ENCODE peak calls at places on chromosomes 11 and 22, in eight cellular contexts. F is stimulated activated CD4-positive, alpha-beta T cell treated with anti-CD3 and anti-CD28 coated beads, Interleukin-15, amount 100 ng/mL, for 24 hours; L is stimulated activated naive CD8-positive, alpha-beta T cell treated with anti-CD3 and anti-CD28 coated beads, Interleukin-15, Interleukin-2, amounts not matched to agents 100 U/mL and 50 U/mL, for 24 hours; S is tibial nerve; Z is ureter; J is stimulated activated naive CD4-positive, alpha-beta T cell; C is T follicular helper cell; V is HCT116. K is an unnamed sample.

GRCh38 chr22:17119481-17120202 is 1.5 kb downstream of the TMEM121B start:
- DNase-seq in F (peak; percentile 44), L (peak; percentile 40), S (no peak), Z (no peak), J (no peak), C (no peak), V (no peak), K (no peak)

GRCh38 chr22:47159592-47159991 is 397.1 kb downstream of the TBC1D22A start:
- DNase-seq in F (no peak), L (no peak), S (no peak), Z (no peak), J (no peak), C (no peak), V (no peak), K (no peak)

GRCh38 chr11:44949160-44950035 is 1.3 kb downstream of the TP53I11 start:
- DNase-seq in F (peak; percentile 45), L (peak; percentile 51), S (no peak), Z (no peak), J (no peak), C (no peak), V (no peak), K (peak; percentile 39)

GRCh38 chr22:37229012-37229804 is 14.9 kb downstream of the RAC2 start:
- DNase-seq in F (peak; percentile 58), L (peak; percentile 57), S (no peak), Z (no peak), J (peak; percentile 28), C (no peak), V (peak; percentile 43), K (no peak)

GRCh38 chr11:132784441-132784840 is 747.9 kb downstream of the OPCML start:
- DNase-seq in F (no peak), L (no peak), S (no peak), Z (no peak), J (no peak), C (no peak), V (no peak), K (no peak)

GRCh38 chr11:65425105-65425970 is 2.7 kb downstream of the NEAT1 start:
- DNase-seq in F (peak; percentile 83), L (peak; percentile 76), S (no peak), Z (no peak), J (peak; percentile 95), C (peak; percentile 81), V (peak; percentile 42), K (no peak)

GRCh38 chr11:94705419-94705818 is 62.7 kb upstream of the AMOTL1 start:
- DNase-seq in F (no peak), L (no peak), S (no peak), Z (no peak), J (no peak), C (no peak), V (no peak), K (no peak)

GRCh38 chr11:81497202-81497804 is 1236.4 kb downstream of the FAM181B start:
- DNase-seq in F (peak; percentile 5), L (no peak), S (no peak), Z (no peak), J (no peak), C (no peak), V (peak; percentile 0), K (no peak)

GRCh38 chr11:19664896-19665548 is 47.6 kb upstream of the NAV2 start:
- DNase-seq in F (no peak), L (no peak), S (no peak), Z (no peak), J (no peak), C (no peak), V (no peak), K (peak; percentile 41)

GRCh38 chr11:1339066-1339675 is 29.7 kb upstream of the TOLLIP start:
- DNase-seq in F (no peak), L (no peak), S (no peak), Z (no peak), J (peak; percentile 40), C (no peak), V (no peak), K (peak; percentile 29)

GRCh38 chr22:19723990-19724827 is 870 bp downstream of the GP1BB start:
- DNase-seq in F (peak; percentile 62), L (peak; percentile 59), S (no peak), Z (no peak), J (no peak), C (no peak), V (no peak), K (no peak)

GRCh38 chr11:135069043-135069442 is 657.0 kb upstream of the B3GAT1 start:
- DNase-seq in F (no peak), L (no peak), S (no peak), Z (no peak), J (no peak), C (no peak), V (no peak), K (no peak)

GRCh38 chr11:130124096-130124495 is 35.5 kb upstream of the ST14 start:
- DNase-seq in F (no peak), L (no peak), S (peak; percentile 55), Z (peak; percentile 69), J (no peak), C (no peak), V (peak; percentile 61), K (peak; percentile 90)

GRCh38 chr22:29751139-29751538 is 15.7 kb downstream of the ZMAT5 start:
- DNase-seq in F (peak; percentile 22), L (peak; percentile 10), S (no peak), Z (no peak), J (no peak), C (no peak), V (no peak), K (no peak)

GRCh38 chr11:123238297-123238696 is 43.2 kb upstream of the CLMP start:
- DNase-seq in F (no peak), L (no peak), S (peak; percentile 43), Z (peak; percentile 50), J (no peak), C (no peak), V (no peak), K (peak; percentile 41)

GRCh38 chr22:20141186-20142077 is 9.4 kb downstream of the CCDC188 start:
- DNase-seq in F (no peak), L (no peak), S (no peak), Z (no peak), J (no peak), C (no peak), V (no peak), K (no peak)

GRCh38 chr22:50696799-50697561 is 24.4 kb downstream of the SHANK3 start:
- DNase-seq in F (no peak), L (no peak), S (no peak), Z (no peak), J (no peak), C (no peak), V (no peak), K (no peak)

GRCh38 chr11:1153951-1154487 is 3.7 kb upstream of the MUC5AC start:
- DNase-seq in F (no peak), L (no peak), S (no peak), Z (peak; percentile 44), J (no peak), C (no peak), V (peak; percentile 63), K (peak; percentile 53)

GRCh38 chr11:14414470-14415461 is 55.8 kb upstream of the RRAS2 start:
- DNase-seq in F (peak; percentile 81), L (peak; percentile 79), S (no peak), Z (no peak), J (peak; percentile 30), C (peak; percentile 24), V (no peak), K (no peak)

GRCh38 chr11:48034926-48035876 is 54.8 kb downstream of the PTPRJ start:
- DNase-seq in F (no peak), L (no peak), S (peak; percentile 72), Z (no peak), J (no peak), C (no peak), V (no peak), K (no peak)

GRCh38 chr11:8715501-8715900 is 32.9 kb downstream of the RPL27A start:
- DNase-seq in F (no peak), L (no peak), S (peak; percentile 19), Z (no peak), J (no peak), C (no peak), V (no peak), K (no peak)